ENCODE peak calls at places on chromosomes 13 and 19, in nine cellular contexts. Y is thoracic aorta; B is fibroblast of the aortic adventitia; I is fibroblast of lung; Z is fibroblast of pulmonary artery; V is mammary epithelial cell; P is fibroblast of villous mesenchyme; N is CD8-positive, alpha-beta T cell; F is psoas muscle. M is an unnamed sample.
A peak's percentile ranks its signal among the peaks of the same experiment; 100 is the strongest.

GRCh38 chr19:3142292-3142670 is 6.4 kb downstream of the GNA15 start:
- DNase-seq in B (peak; percentile 92), N (no peak), Z (peak; percentile 88), P (peak; percentile 62), Y (no peak), V (peak; percentile 87), F (no peak), I (peak; percentile 77), M (no peak)

GRCh38 chr19:45804140-45804958 is 10.8 kb downstream of the RSPH6A start:
- DNase-seq in I (no peak), N (no peak), Y (no peak), B (no peak), V (no peak), F (no peak), P (no peak), Z (no peak), M (peak; percentile 9)

GRCh38 chr13:44718467-44718866 is 142.3 kb upstream of the TSC22D1 start:
- DNase-seq in Y (no peak), B (no peak), Z (no peak), P (no peak), V (no peak), I (no peak), F (no peak), N (no peak), M (no peak)

GRCh38 chr13:111115841-111116500 is 861 bp downstream of the ARHGEF7 start:
- DNase-seq in I (peak; percentile 86), Z (peak; percentile 59), B (peak; percentile 87), N (no peak), Y (no peak), V (no peak), P (peak; percentile 93), F (peak; percentile 64), M (no peak)

GRCh38 chr19:16445238-16446107 is 26.3 kb downstream of the EPS15L1 start:
- DNase-seq in B (no peak), I (peak; percentile 18), N (no peak), F (no peak), Z (no peak), Y (no peak), V (peak; percentile 63), P (no peak), M (peak; percentile 76)

GRCh38 chr19:33705860-33706259 is 84.1 kb downstream of the CHST8 start:
- DNase-seq in B (no peak), N (no peak), Y (no peak), F (no peak), P (no peak), V (no peak), Z (no peak), I (no peak), M (no peak)

GRCh38 chr19:37654833-37655688 is at the start of gene ZFP30:
- DNase-seq in Y (peak; percentile 36), Z (peak; percentile 60), B (peak; percentile 79), V (peak; percentile 87), N (peak; percentile 62), P (peak; percentile 90), F (peak; percentile 88), I (peak; percentile 79), M (peak; percentile 78)

GRCh38 chr19:41871573-41872383 is 5.3 kb upstream of the CD79A start:
- DNase-seq in V (no peak), P (no peak), F (no peak), B (no peak), Y (no peak), Z (no peak), I (no peak), N (peak; percentile 54), M (peak; percentile 81)

GRCh38 chr19:33905473-33905936 is 108.8 kb downstream of the KCTD15 start:
- DNase-seq in N (no peak), Z (no peak), I (no peak), P (no peak), B (no peak), Y (no peak), F (peak; percentile 27), V (peak; percentile 18), M (no peak)

GRCh38 chr13:54312885-54313284 is 1284.3 kb downstream of the OLFM4 start:
- DNase-seq in Y (no peak), B (no peak), F (no peak), N (no peak), Z (no peak), P (no peak), I (no peak), V (no peak), M (no peak)
- H3K4me3 ChIP-seq in Y (no peak overlapping the region), B (no peak overlapping the region), F (no peak overlapping the region), N (no peak overlapping the region), Z (no peak overlapping the region), P (no peak overlapping the region), I (no peak overlapping the region), V (no peak overlapping the region), M (no peak overlapping the region)

DNA sequence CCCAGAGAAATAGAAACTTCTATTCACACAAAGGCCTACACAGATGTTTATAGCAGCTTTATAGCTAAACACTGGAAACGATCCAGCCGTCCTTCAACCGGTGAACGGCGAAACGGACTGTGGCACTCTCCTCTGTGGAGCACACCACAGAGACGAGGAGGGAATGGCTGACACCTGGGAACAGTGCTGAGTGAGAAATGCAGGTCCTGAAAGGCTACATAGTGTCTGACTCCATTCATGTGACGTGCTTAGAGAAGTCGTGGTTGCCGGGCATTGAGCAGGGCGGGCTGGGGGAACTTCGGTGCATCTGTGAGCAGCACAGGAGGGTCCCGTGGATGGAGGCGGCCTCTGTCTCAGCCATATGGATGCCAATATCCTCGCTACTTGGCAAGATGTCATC is 3.1 kb upstream of the GRK1 start:
- DNase-seq in I (peak; percentile 8), Z (no peak), Y (no peak), V (no peak), F (no peak), P (no peak), N (no peak), B (no peak), M (no peak)
- TF ChIP-seq CTCF in I (no peak), Z (no peak), Y (no peak), V (no peak), F (no peak), P (no peak), N (no peak), B (no peak), M (no peak)

DNA sequence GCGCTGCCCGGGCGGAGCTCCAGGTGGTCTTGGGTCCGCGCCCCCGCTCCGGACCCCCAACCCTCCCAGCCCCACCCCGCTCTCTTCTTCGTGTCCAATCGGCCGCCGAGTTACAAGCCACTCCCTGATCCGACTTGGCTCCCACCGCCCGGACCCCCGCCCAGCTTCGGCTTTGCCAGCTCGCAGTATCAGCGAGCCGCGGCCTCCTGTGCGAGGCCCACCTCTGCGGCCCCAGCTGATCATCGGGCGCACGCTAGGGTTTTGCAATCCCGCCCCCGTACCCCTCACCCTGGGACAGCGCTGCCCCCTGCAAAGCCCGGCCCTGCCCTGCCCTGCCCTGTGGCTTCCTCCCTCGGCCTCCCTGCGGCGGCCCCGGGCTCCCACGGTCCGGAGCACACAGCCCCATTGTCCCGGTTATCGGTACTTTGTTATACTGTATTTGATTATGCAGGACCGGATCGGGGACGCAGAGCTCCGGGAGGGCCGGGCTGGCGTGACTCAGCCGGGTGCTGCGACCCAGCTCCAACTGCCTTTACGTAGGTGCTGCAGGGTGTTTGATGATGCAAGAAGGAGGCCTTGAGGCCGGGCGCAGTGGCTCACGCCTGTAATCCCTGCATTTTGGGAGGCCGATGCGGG is 597 bp upstream of the LPAR2 start:
- DNase-seq in I (peak; percentile 72), F (no peak), B (no peak), V (peak; percentile 90), Z (peak; percentile 76), P (peak; percentile 63), Y (no peak), N (peak; percentile 26), M (peak; percentile 57)
- H3K4me3 ChIP-seq in I (no peak overlapping the region), F (peak overlapping the region; percentile 59), B (peak overlapping the region; percentile 5), V (peak overlapping the region; percentile 68), Z (peak overlapping the region; percentile 40), P (peak overlapping the region; percentile 45), Y (peak overlapping the region; percentile 66), N (peak overlapping the region; percentile 50), M (peak overlapping the region; percentile 72)

DNA sequence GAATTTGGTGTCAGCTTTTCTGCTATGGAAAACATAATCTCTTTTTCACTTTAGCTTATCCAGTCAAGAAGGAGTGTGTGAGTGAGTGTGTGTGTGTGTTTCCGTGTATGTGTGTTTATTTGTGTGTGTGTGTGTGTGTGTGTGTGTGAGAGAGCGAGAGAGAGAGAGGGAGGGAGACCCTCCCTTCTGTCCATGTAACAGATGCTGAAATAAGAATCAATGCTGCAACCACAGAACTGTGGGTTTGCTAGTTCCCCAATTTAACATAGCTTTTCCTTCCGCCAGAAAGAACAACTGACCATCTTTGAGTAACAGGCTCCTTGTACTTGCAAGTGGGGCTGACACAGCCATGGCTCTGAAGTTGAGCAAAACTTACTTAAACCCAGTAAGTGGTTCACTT is 5.2 kb downstream of the LCP1 start:
- DNase-seq in Y (no peak), Z (no peak), P (no peak), F (no peak), I (no peak), V (no peak), N (no peak), B (no peak), M (no peak)
- TF ChIP-seq CTCF in Y (no peak), Z (no peak), P (no peak), F (no peak), I (no peak), V (no peak), N (no peak), B (no peak), M (no peak)

DNA sequence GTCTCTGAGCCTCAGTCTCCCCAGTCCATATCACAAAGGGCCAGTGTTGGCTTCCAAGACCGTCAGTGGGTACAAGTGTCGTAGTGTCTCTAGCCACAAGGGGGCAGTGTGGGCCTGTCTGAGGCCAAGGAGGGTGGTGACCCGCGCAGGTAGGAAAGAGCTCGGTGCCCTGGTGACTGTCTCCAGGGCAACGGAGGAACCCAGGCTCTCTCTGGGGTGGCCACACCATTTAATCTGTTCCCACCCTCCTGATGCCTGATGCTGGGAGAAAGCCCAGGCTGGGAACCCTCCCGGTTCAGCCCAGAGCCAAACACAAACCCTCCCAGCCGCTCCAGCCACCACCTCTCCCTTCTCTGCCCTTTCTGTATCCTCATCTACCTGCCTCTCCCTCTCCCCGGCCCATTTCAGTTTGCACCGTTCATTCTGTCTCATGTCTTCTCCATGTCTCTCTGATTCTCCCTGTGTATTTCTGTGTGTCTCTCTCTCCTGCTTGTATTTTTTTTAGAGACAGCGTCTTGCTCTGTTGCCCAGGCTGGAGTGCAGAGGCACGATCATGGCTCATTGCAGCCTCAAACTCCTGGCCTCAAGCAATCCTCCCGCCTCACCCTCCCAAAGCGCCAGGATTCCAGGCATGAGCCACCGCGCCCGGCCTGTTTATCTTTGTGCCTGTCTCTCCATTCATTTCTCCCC is 17.5 kb upstream of the MEIS3 start:
- DNase-seq in Z (peak; percentile 67), N (peak; percentile 80), V (peak; percentile 55), I (peak; percentile 51), P (peak; percentile 60), B (peak; percentile 62), F (peak; percentile 77), Y (no peak), M (peak; percentile 53)
- H3K4me3 ChIP-seq in Z (no peak overlapping the region), N (no peak overlapping the region), V (no peak overlapping the region), I (no peak overlapping the region), P (no peak overlapping the region), B (no peak overlapping the region), F (no peak overlapping the region), Y (no peak overlapping the region), M (no peak overlapping the region)